ENCODE peak calls at places on chromosome 1, in seven cellular contexts. G, F, Z, Y, X, I and K are unnamed samples.

GRCh38 chr1:40532844-40533424 is 1.5 kb downstream of the ZNF684 start:
- DNase-seq in G (peak), F (peak), Z (no peak), Y (peak), X (peak), I (peak), K (no peak)

GRCh38 chr1:26734501-26735058 is 38.8 kb downstream of the ARID1A start:
- DNase-seq in G (no peak), F (no peak), Z (no peak), Y (no peak), X (no peak), I (no peak), K (no peak)

GRCh38 chr1:157073944-157074685 is 25.5 kb downstream of the ETV3L start:
- DNase-seq in G (peak), F (peak), Z (peak), Y (peak), X (peak), I (no peak), K (peak)

GRCh38 chr1:93649231-93649630 is 32.4 kb downstream of the BCAR3 start:
- DNase-seq in G (no peak), F (no peak), Z (no peak), Y (no peak), X (no peak), I (no peak), K (no peak)

GRCh38 chr1:50438945-50439344 is 15.7 kb upstream of the DMRTA2 start:
- DNase-seq in G (no peak), F (no peak), Z (no peak), Y (no peak), X (no peak), I (no peak), K (no peak)

GRCh38 chr1:7218210-7218832 is 433.1 kb downstream of the CAMTA1 start:
- DNase-seq in G (peak), F (no peak), Z (peak), Y (peak), X (peak), I (no peak), K (no peak)

GRCh38 chr1:164651378-164651951 is 92.5 kb downstream of the PBX1 start:
- DNase-seq in G (no peak), F (no peak), Z (peak), Y (peak), X (peak), I (no peak), K (no peak)

GRCh38 chr1:218284377-218284916 is 646 bp upstream of the RRP15 start:
- DNase-seq in G (no peak), F (no peak), Z (no peak), Y (no peak), X (no peak), I (peak), K (no peak)

GRCh38 chr1:213162338-213162737 is 111.3 kb downstream of the RPS6KC1 start:
- DNase-seq in G (no peak), F (no peak), Z (peak), Y (no peak), X (no peak), I (no peak), K (peak)

GRCh38 chr1:40625076-40625475 is 40.4 kb downstream of the RIMS3 start:
- DNase-seq in G (no peak), F (peak), Z (peak), Y (peak), X (no peak), I (no peak), K (no peak)

GRCh38 chr1:20678599-20678998 is 17.4 kb upstream of the DDOST start:
- DNase-seq in G (peak), F (no peak), Z (no peak), Y (no peak), X (no peak), I (no peak), K (no peak)

GRCh38 chr1:230381049-230381467 is 45.1 kb downstream of the PGBD5 start:
- DNase-seq in G (no peak), F (no peak), Z (no peak), Y (peak), X (peak), I (no peak), K (no peak)

GRCh38 chr1:119885903-119886783 is 10.2 kb downstream of the ADAM30 start:
- DNase-seq in G (no peak), F (peak), Z (peak), Y (peak), X (no peak), I (no peak), K (peak)

GRCh38 chr1:178953034-178953433 is 72.7 kb upstream of the FAM20B start:
- DNase-seq in G (no peak), F (peak), Z (no peak), Y (no peak), X (peak), I (no peak), K (no peak)

GRCh38 chr1:1889847-1890505 is 911 bp downstream of the GNB1 start:
- DNase-seq in G (peak), F (peak), Z (peak), Y (peak), X (no peak), I (no peak), K (peak)

GRCh38 chr1:180168786-180169640 is 14.3 kb downstream of the QSOX1 start:
- DNase-seq in G (no peak), F (no peak), Z (no peak), Y (peak), X (peak), I (peak), K (peak)

GRCh38 chr1:1426961-1427934 is 6.2 kb upstream of the ANKRD65 start:
- DNase-seq in G (peak), F (peak), Z (no peak), Y (no peak), X (peak), I (peak), K (no peak)

GRCh38 chr1:61445269-61445825 is 279.6 kb downstream of the TM2D1 start:
- DNase-seq in G (no peak), F (no peak), Z (no peak), Y (no peak), X (no peak), I (no peak), K (no peak)

GRCh38 chr1:87968259-87968955 is 639.7 kb downstream of the LMO4 start:
- DNase-seq in G (peak), F (peak), Z (no peak), Y (peak), X (no peak), I (no peak), K (peak)